ENCODE peak calls at places on chromosomes 3 and 15, in four cellular contexts. W is body of pancreas, G is HCT116, U is IMR-90. N is an unnamed sample.

GRCh38 chr3:61381745-61382392 is 130.6 kb upstream of the FHIT start:
- DNase-seq in W (peak; percentile 23), G (peak; percentile 48), U (peak; percentile 7), N (no peak)

GRCh38 chr15:83991163-83991562 is 244.4 kb upstream of the GOLGA6L4 start:
- DNase-seq in W (no peak), G (no peak), U (no peak), N (no peak)

GRCh38 chr3:63067999-63068645 is 192.9 kb upstream of the CADPS start:
- DNase-seq in W (peak; percentile 16), G (no peak), U (peak; percentile 24), N (no peak)

GRCh38 chr3:192223815-192224214 is 503.5 kb downstream of the FGF12 start:
- DNase-seq in W (peak; percentile 7), G (no peak), U (no peak), N (no peak)

GRCh38 chr15:69609176-69609575 is 156.6 kb downstream of the RPLP1 start:
- DNase-seq in W (peak; percentile 20), G (no peak), U (peak; percentile 42), N (no peak)

GRCh38 chr3:48661501-48662139 is 1.1 kb downstream of the CELSR3 start:
- DNase-seq in W (peak; percentile 63), G (no peak), U (peak; percentile 41), N (peak; percentile 55)

GRCh38 chr15:84840741-84841429 is 23.7 kb downstream of the ALPK3 start:
- DNase-seq in W (peak; percentile 96), G (peak; percentile 29), U (peak; percentile 32), N (peak; percentile 77)

GRCh38 chr15:65421360-65422215 is 1.2 kb downstream of the IGDCC4 start:
- DNase-seq in W (peak; percentile 20), G (no peak), U (peak; percentile 73), N (peak; percentile 64)

GRCh38 chr3:119527731-119528130 is 29.4 kb downstream of the TIMMDC1 start:
- DNase-seq in W (no peak), G (no peak), U (no peak), N (no peak)

GRCh38 chr15:65033659-65034269 is 4.3 kb upstream of the MTFMT start:
- DNase-seq in W (no peak), G (peak; percentile 31), U (peak; percentile 66), N (no peak)

GRCh38 chr15:70258369-70259029 is 160.8 kb upstream of the TLE3 start:
- DNase-seq in W (peak; percentile 59), G (no peak), U (no peak), N (no peak)

GRCh38 chr3:156425651-156426050 is 129.3 kb downstream of the SSR3 start:
- DNase-seq in W (no peak), G (no peak), U (no peak), N (no peak)

GRCh38 chr15:24954783-24955548 is at the start of the genes SNRPN and SNURF:
- DNase-seq in W (peak; percentile 74), G (no peak), U (peak; percentile 78), N (peak; percentile 78)

GRCh38 chr3:38371541-38372213 is 25.1 kb downstream of the XYLB start:
- DNase-seq in W (no peak), G (no peak), U (no peak), N (no peak)
- H3K36me3 ChIP-seq in W (no peaks in the 10 kb centered on the region), G (peaks cover 7% of the 10 kb centered on the region), U (peaks cover 5% of the 10 kb centered on the region), N (peaks cover 3% of the 10 kb centered on the region)

GRCh38 chr15:58330468-58330793 is 101.4 kb upstream of the LIPC start:
- DNase-seq in W (no peak), G (no peak), U (no peak), N (no peak)

GRCh38 chr15:58331562-58331902 is 100.3 kb upstream of the LIPC start:
- DNase-seq in W (no peak), G (no peak), U (no peak), N (no peak)

GRCh38 chr15:58332676-58333400 is 99.0 kb upstream of the LIPC start:
- DNase-seq in W (no peak), G (no peak), U (peak; percentile 93), N (no peak)

GRCh38 chr15:58330836-58331561 is 100.8 kb upstream of the LIPC start:
- DNase-seq in W (no peak), G (no peak), U (no peak), N (no peak)

DNA sequence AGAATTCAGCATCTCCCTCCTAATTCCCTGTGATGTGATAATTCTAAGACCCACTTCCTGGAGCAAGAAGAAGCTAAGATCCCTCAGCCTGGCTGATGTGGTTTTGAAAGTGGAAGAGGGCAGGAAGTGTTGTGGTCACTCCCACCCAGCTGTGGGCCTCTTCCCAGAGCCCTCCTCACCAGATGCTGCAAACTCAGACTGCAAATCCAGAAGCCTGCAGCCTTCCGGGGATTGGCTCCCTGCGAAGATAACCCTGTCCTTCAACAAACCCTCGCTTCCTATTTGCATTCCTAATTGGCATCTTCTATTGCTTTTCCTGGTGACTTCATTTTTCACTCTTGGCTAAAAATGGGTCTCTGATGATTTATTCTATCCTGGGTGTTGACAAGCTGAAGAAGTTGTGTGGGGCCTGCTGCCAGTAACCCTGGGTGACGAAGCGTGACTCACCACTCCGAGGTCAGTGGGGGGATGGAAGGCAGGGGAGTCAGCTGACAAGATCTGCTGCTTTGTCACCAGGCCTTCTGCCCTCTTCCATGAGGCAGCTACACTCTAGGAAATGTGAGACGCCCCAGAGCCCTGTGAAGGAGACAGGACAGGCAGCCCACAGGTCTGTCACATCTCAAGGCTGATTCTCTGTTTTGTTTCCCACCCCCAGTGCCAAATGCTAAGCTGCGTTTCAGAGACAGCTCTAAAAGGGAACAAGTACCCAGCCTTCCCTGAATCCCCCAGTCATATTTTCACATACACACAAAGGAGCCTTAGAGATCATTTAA is 99.7 kb upstream of the LIPC start:
- DNase-seq in W (peak; percentile 97), G (peak; percentile 93), U (peak; percentile 100), N (peak; percentile 97)
- TF ChIP-seq POLR2A in W (peak; percentile 47), G (peak; percentile 57), U (no peak), N (peak; percentile 13)

GRCh38 chr3:149013726-149014125 is 22.4 kb downstream of the GYG1 start:
- DNase-seq in W (no peak), G (no peak), U (no peak), N (no peak)
- H3K36me3 ChIP-seq in W (no peaks in the 10 kb centered on the region), G (peaks cover 4% of the 10 kb centered on the region), U (peaks cover 17% of the 10 kb centered on the region), N (no peaks in the 10 kb centered on the region)

GRCh38 chr15:56918046-56918906 is at the start of gene TCF12:
- DNase-seq in W (peak; percentile 95), G (peak; percentile 86), U (peak; percentile 95), N (peak; percentile 96)
- TF ChIP-seq POLR2A in W (peak; percentile 92), G (peak; percentile 51), U (peak; percentile 63), N (peak; percentile 85)

DNA sequence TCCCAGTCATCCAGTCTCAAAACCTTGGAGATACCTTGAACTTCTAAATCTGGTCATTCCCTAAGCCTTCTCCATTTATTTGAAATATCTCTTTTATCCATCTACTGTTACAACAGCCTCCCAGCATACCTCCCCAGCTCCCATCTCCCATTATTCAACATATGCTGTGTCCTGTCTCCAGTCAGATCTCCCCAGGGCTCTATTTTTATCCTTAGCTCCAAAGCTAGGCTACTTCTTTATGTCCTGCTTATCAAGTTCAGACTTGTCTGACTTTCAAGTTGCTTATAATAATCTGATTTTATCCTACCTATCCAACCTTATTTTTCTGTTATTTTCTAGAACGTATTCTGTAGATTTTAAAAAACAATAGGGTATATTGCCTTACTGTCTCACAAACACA is 44.2 kb downstream of the IQGAP1 start:
- DNase-seq in W (no peak), G (no peak), U (no peak), N (no peak)
- H3K36me3 ChIP-seq in W (peaks cover 9% of the 10 kb centered on the region), G (peaks cover 2% of the 10 kb centered on the region), U (peaks cover 8% of the 10 kb centered on the region), N (peaks cover 73% of the 10 kb centered on the region)

DNA sequence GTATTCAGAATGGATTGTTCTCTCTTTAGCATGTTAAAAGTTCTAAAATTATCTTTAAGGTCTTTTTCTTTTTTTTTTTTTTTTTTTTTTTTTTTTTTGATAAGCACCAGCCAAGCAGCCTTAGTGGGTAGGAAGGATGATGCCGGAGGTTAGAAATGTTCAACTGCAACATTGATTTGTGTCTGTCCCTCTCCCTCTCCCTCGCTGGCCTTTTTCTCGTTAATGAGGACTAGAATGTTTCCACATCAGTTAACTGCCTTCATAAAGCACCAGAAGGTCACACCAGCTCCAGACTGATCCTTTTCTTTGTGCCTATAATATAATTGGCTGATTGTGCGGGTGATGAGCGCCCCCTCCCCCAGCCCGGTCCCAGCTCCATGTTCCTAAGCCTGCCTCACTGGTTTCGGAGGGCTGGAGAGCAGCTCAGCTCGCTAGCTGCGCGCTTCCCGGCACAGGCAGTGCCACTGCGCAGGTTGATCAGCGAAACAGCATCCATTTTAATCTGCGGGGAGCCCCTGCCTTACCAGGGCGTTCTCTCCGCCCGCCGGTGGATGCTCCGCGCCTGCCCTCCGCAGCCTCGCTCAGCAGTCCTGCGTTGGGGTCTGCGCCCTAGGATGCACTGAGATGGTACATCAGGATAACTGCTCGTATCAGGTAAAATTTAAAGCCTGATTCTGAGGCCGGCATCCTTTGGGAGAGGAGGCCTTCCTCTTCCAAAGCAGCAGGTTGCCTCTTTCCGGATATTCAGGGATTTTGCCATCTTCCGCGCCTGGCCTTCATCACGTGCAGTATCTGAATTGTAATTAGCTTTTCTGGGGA is 148.9 kb upstream of the IL12A start:
- DNase-seq in W (no peak), G (no peak), U (no peak), N (peak; percentile 69)
- TF ChIP-seq POLR2A in W (no peak), G (no peak), U (no peak), N (no peak)

DNA sequence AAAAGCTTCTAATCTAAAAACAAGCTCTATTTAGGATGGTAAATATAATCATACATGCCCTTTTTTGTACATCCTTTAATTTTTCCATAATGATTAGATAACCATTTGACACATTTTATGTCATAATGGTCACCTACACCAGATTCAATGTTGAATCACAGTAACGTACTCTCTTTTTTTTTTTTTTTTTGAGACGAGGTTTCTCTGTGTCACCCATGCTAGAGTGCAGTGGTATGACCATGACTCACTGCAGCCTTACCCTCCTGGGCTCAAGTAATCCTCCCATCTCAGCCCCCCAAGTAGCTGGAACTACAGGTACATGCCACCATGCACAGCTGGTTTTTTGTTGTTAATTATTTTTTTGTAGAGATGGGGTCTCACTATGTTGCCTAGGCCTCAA is 49.2 kb downstream of the PROS1 start:
- DNase-seq in W (no peak), G (no peak), U (no peak), N (no peak)
- H3K36me3 ChIP-seq in W (no peaks in the 10 kb centered on the region), G (no peaks in the 10 kb centered on the region), U (no peaks in the 10 kb centered on the region), N (no peaks in the 10 kb centered on the region)